ENCODE peak calls at places on chromosomes 11 and 22, in five cellular contexts. P is AML-193, L is GM19239, Y is nucleus accumbens, D is GM13977. J is an unnamed sample.

GRCh38 chr11:44680982-44681597 is 45.7 kb upstream of the TSPAN18 start:
- DNase-seq in P (no peak), L (no peak), Y (no peak), D (no peak), J (no peak)

GRCh38 chr11:2521081-2521480 is 76.3 kb downstream of the KCNQ1 start:
- DNase-seq in P (no peak), L (no peak), Y (no peak), D (no peak), J (no peak)

GRCh38 chr22:32164084-32164894 is 5.2 kb upstream of the C22orf42 start:
- DNase-seq in P (peak), L (no peak), Y (no peak), D (no peak), J (no peak)

GRCh38 chr22:17606472-17606871 is 22.1 kb downstream of the ATP6V1E1 start:
- DNase-seq in P (no peak), L (no peak), Y (no peak), D (no peak), J (no peak)

GRCh38 chr11:78266451-78266850 is 77.7 kb downstream of the USP35 start:
- DNase-seq in P (no peak), L (no peak), Y (no peak), D (no peak), J (no peak)

GRCh38 chr11:12871251-12871650 is 137.9 kb upstream of the RASSF10 start:
- DNase-seq in P (no peak), L (no peak), Y (no peak), D (no peak), J (no peak)

GRCh38 chr22:27244328-27244727 is 557.2 kb downstream of the MN1 start:
- DNase-seq in P (no peak), L (no peak), Y (no peak), D (no peak), J (no peak)

GRCh38 chr22:43473441-43473840 is 61.6 kb downstream of the MPPED1 start:
- DNase-seq in P (no peak), L (no peak), Y (no peak), D (no peak), J (no peak)

GRCh38 chr22:28116261-28116673 is 197.2 kb upstream of the PITPNB start:
- DNase-seq in P (no peak), L (no peak), Y (no peak), D (no peak), J (peak)

GRCh38 chr11:788953-789940 is 643 bp downstream of the CEND1 start:
- DNase-seq in P (no peak), L (no peak), Y (no peak), D (no peak), J (no peak)

GRCh38 chr11:23903044-23903704 is 593.7 kb upstream of the LUZP2 start:
- DNase-seq in P (no peak), L (no peak), Y (no peak), D (no peak), J (no peak)

GRCh38 chr22:26109686-26110315 is 59.5 kb upstream of the SEZ6L start:
- DNase-seq in P (no peak), L (no peak), Y (peak), D (no peak), J (peak)

GRCh38 chr11:47267858-47268257 is 2.1 kb upstream of the MADD start:
- DNase-seq in P (no peak), L (no peak), Y (no peak), D (no peak), J (no peak)

GRCh38 chr11:67071420-67072284 is 15.0 kb downstream of the RHOD start:
- DNase-seq in P (peak), L (peak), Y (no peak), D (peak), J (peak)

GRCh38 chr11:94028436-94028835 is 7.3 kb downstream of the HEPHL1 start:
- DNase-seq in P (no peak), L (no peak), Y (no peak), D (no peak), J (no peak)

GRCh38 chr22:18112440-18112839 is 1.8 kb downstream of the TUBA8 start:
- DNase-seq in P (no peak), L (no peak), Y (no peak), D (no peak), J (no peak)

GRCh38 chr11:126790550-126790981 is 210.0 kb downstream of the KIRREL3 start:
- DNase-seq in P (no peak), L (no peak), Y (peak), D (no peak), J (no peak)

GRCh38 chr11:59918987-59919589 is 19.1 kb upstream of the OOSP1 start:
- DNase-seq in P (peak), L (no peak), Y (no peak), D (peak), J (no peak)

GRCh38 chr11:129013737-129014475 is 71.2 kb upstream of the TP53AIP1 start:
- DNase-seq in P (no peak), L (no peak), Y (no peak), D (no peak), J (no peak)

GRCh38 chr11:82229346-82229745 is 504.3 kb downstream of the FAM181B start:
- DNase-seq in P (peak), L (no peak), Y (no peak), D (peak), J (no peak)

GRCh38 chr11:93740031-93740801 is 1.1 kb downstream of the TAF1D start:
- DNase-seq in P (no peak), L (no peak), Y (no peak), D (no peak), J (no peak)

GRCh38 chr11:82937554-82937953 is 36.0 kb downstream of the DDIAS start:
- DNase-seq in P (no peak), L (no peak), Y (no peak), D (no peak), J (no peak)

GRCh38 chr11:134994431-134994830 is 582.4 kb upstream of the B3GAT1 start:
- DNase-seq in P (no peak), L (no peak), Y (no peak), D (no peak), J (no peak)

GRCh38 chr11:26331911-26332571 is at the start of gene ANO3:
- DNase-seq in P (no peak), L (peak), Y (no peak), D (peak), J (no peak)

GRCh38 chr11:114366331-114367243 is 33.7 kb downstream of the C11orf71 start:
- DNase-seq in P (no peak), L (no peak), Y (no peak), D (no peak), J (no peak)

GRCh38 chr11:69801513-69802335 is 17.5 kb downstream of the FGF3 start:
- DNase-seq in P (no peak), L (no peak), Y (no peak), D (peak), J (no peak)

GRCh38 chr11:127252321-127252720 is 251.8 kb upstream of the KIRREL3 start:
- DNase-seq in P (no peak), L (no peak), Y (no peak), D (peak), J (no peak)

GRCh38 chr11:5004429-5005274 is 10.0 kb downstream of the OR51L1 start:
- DNase-seq in P (peak), L (no peak), Y (no peak), D (peak), J (no peak)

GRCh38 chr11:96339704-96340554 is 3.1 kb downstream of the MAML2 start:
- DNase-seq in P (no peak), L (no peak), Y (no peak), D (no peak), J (no peak)

GRCh38 chr11:9750551-9750950 is 86.7 kb downstream of the SWAP70 start:
- DNase-seq in P (no peak), L (no peak), Y (no peak), D (no peak), J (no peak)

GRCh38 chr11:3220521-3221407 is 2.2 kb upstream of the MRGPRG start:
- DNase-seq in P (no peak), L (peak), Y (no peak), D (no peak), J (no peak)

GRCh38 chr22:45769569-45770210 is 98.1 kb downstream of the ATXN10 start:
- DNase-seq in P (no peak), L (no peak), Y (no peak), D (no peak), J (no peak)

GRCh38 chr22:32324505-32325415 is 32.9 kb upstream of the RFPL3 start:
- DNase-seq in P (no peak), L (no peak), Y (no peak), D (no peak), J (peak)

GRCh38 chr22:50674606-50675552 is 2.3 kb downstream of the SHANK3 start:
- DNase-seq in P (no peak), L (no peak), Y (no peak), D (peak), J (peak)

GRCh38 chr11:114172871-114173444 is 113.4 kb downstream of the ZBTB16 start:
- DNase-seq in P (no peak), L (no peak), Y (no peak), D (no peak), J (peak)

GRCh38 chr22:25496396-25497064 is 67.9 kb upstream of the GRK3 start:
- DNase-seq in P (no peak), L (no peak), Y (no peak), D (no peak), J (no peak)

GRCh38 chr11:78424334-78425270 is 7.0 kb upstream of the GAB2 start:
- DNase-seq in P (peak), L (no peak), Y (no peak), D (peak), J (no peak)

GRCh38 chr22:30245985-30246901 is at the start of gene LIF:
- DNase-seq in P (no peak), L (no peak), Y (no peak), D (peak), J (no peak)

J was measured in right atrium auricular region.